ENCODE peak calls at places on chromosomes 5 and 9, in five cellular contexts. O is HEK293T, C is SK-N-SH, F is GM12878, G is HepG2. L is an unnamed sample.
A peak's percentile ranks its signal among the peaks of the same experiment; 100 is the strongest.

GRCh38 chr5:89313804-89314588 is 431.0 kb upstream of the MEF2C start:
- DNase-seq in O (no peak), C (no peak), F (peak; percentile 99), G (no peak), L (peak; percentile 61)

GRCh38 chr5:534006-534742 is 9.9 kb upstream of the SLC9A3 start:
- DNase-seq in O (no peak), C (no peak), F (no peak), G (no peak), L (no peak)

GRCh38 chr5:159811712-159812111 is 104.6 kb upstream of the ADRA1B start:
- DNase-seq in O (no peak), C (no peak), F (no peak), G (no peak), L (no peak)

GRCh38 chr5:91383956-91384300 is 811 bp upstream of the ARRDC3 start:
- DNase-seq in O (no peak), C (no peak), F (peak; percentile 25), G (peak; percentile 1), L (peak; percentile 55)

GRCh38 chr5:57466544-57466943 is 16.1 kb downstream of the ACTBL2 start:
- DNase-seq in O (no peak), C (peak; percentile 57), F (no peak), G (no peak), L (no peak)

GRCh38 chr5:156824800-156825199 is 25.3 kb upstream of the PPP1R2B start:
- DNase-seq in O (no peak), C (peak; percentile 23), F (no peak), G (peak; percentile 26), L (no peak)

GRCh38 chr5:115565233-115565632 is 20.7 kb upstream of the FEM1C start:
- DNase-seq in O (no peak), C (peak; percentile 24), F (no peak), G (no peak), L (no peak)

GRCh38 chr5:153402550-153402949 is 87.9 kb upstream of the GRIA1 start:
- DNase-seq in O (no peak), C (no peak), F (no peak), G (no peak), L (no peak)

GRCh38 chr5:156815988-156816599 is 34.0 kb upstream of the PPP1R2B start:
- DNase-seq in O (peak; percentile 29), C (peak; percentile 53), F (no peak), G (peak; percentile 14), L (peak; percentile 4)

GRCh38 chr5:138336952-138337684 is 948 bp upstream of the FAM53C start:
- DNase-seq in O (peak; percentile 74), C (peak; percentile 87), F (no peak), G (no peak), L (peak; percentile 94)

GRCh38 chr5:176497852-176498251 is 39.4 kb downstream of the RNF44 start:
- DNase-seq in O (no peak), C (no peak), F (no peak), G (no peak), L (no peak)

GRCh38 chr9:108258640-108259039 is 597.1 kb downstream of the ACTL7B start:
- DNase-seq in O (no peak), C (no peak), F (no peak), G (no peak), L (no peak)

GRCh38 chr5:127830157-127830556 is 127.0 kb downstream of the CCDC192 start:
- DNase-seq in O (no peak), C (no peak), F (no peak), G (no peak), L (no peak)

GRCh38 chr5:140877262-140877581 is 2.1 kb downstream of the PCDHA12 start:
- DNase-seq in O (no peak), C (no peak), F (no peak), G (no peak), L (no peak)

GRCh38 chr5:40754381-40755092 is 1.2 kb downstream of the TTC33 start:
- DNase-seq in O (no peak), C (no peak), F (no peak), G (no peak), L (peak; percentile 29)

GRCh38 chr5:111066261-111066938 is 5.1 kb upstream of the TSLP start:
- DNase-seq in O (no peak), C (no peak), F (no peak), G (no peak), L (no peak)

GRCh38 chr9:98962861-98963260 is 19.2 kb downstream of the COL15A1 start:
- DNase-seq in O (no peak), C (no peak), F (no peak), G (no peak), L (no peak)

DNA sequence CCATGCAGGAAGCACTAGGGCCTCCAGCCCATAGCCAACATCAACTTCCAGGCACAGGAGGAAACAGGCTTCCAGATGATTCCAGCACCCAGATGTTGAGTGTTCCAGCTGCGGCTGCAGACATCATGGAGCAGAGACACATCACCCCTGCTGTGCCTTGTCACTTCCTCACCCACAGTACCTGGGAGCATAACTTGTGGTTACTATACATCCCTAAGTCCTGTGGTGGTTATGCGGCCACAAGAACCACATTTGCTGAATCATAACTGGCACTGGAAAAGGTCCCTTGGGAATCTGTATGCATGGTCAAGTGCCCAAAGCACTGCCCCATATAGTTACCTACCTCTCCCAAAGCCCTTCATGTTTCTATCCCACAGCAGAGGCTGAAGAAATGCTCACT is 56.6 kb downstream of the WHRN start:
- DNase-seq in O (no peak), C (no peak), F (no peak), G (no peak), L (no peak)
- TF ChIP-seq FOXM1 in O (no peak), C (no peak), F (no peak), G (no peak), L (no peak)

GRCh38 chr9:95772320-95773060 is 103.0 kb upstream of the ERCC6L2 start:
- DNase-seq in O (peak; percentile 63), C (no peak), F (no peak), G (peak; percentile 49), L (no peak)
- TF ChIP-seq FOXM1 in O (no peak), C (no peak), F (no peak), G (no peak), L (no peak)

GRCh38 chr5:1723476-1723875 is 76.2 kb downstream of the MRPL36 start:
- DNase-seq in O (no peak), C (no peak), F (no peak), G (no peak), L (no peak)

GRCh38 chr5:1722877-1723276 is 76.8 kb downstream of the MRPL36 start:
- DNase-seq in O (no peak), C (no peak), F (no peak), G (no peak), L (no peak)

GRCh38 chr5:1725641-1726468 is 73.8 kb downstream of the MRPL36 start:
- DNase-seq in O (no peak), C (no peak), F (no peak), G (no peak), L (peak; percentile 52)

GRCh38 chr5:1724822-1725602 is 74.6 kb downstream of the MRPL36 start:
- DNase-seq in O (no peak), C (no peak), F (no peak), G (no peak), L (peak; percentile 62)

GRCh38 chr5:1723957-1724821 is 75.4 kb downstream of the MRPL36 start:
- DNase-seq in O (no peak), C (no peak), F (no peak), G (no peak), L (no peak)
- TF ChIP-seq FOXM1 in O (no peak), C (no peak), F (no peak), G (no peak), L (no peak)

GRCh38 chr5:150670275-150670960 is 9.4 kb downstream of the MYOZ3 start:
- DNase-seq in O (no peak), C (no peak), F (no peak), G (no peak), L (no peak)
- TF ChIP-seq FOXM1 in O (no peak), C (no peak), F (no peak), G (no peak), L (no peak)

DNA sequence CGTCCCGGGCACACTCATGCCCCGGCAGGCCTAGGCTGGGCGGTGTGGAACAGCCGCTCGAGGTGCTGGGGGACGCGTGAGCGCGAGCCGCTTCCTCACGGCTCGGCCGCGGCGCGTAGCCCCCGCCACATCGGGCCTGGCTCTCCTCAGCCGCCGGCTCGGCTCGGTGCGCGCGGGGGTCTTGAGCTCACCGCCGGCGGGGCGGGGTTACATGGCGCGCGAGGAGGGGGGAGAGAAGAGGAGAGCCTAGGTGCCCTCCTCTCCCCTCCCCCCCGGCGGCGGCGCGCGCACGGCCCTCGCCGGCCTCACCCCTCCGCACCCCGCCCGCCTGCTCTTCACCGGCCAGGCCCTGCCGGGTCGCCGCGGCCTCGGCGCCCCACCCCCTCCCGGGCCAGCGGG is 7.7 kb downstream of the RANBP6 start:
- DNase-seq in O (peak; percentile 53), C (peak; percentile 90), F (no peak), G (peak; percentile 54), L (peak; percentile 69)
- TF ChIP-seq FOXM1 in O (no peak), C (no peak), F (no peak), G (no peak), L (no peak)

DNA sequence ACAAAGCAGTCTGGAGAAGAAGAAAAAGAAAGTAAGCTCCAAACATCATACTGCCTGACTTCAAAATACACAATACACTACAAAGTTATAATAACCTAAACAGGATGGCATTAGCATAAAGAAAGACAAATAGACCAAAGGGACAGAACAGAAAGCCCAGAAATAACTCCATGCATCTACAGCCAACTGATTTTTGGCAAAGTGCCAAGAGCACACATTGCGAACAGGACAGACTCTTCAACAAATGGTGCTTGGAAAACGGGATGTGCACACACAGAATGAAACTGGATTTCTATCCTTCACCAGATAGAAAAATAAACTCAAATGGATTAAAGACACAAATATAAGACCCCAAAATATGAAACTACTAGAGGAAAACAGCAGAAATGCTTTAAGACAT is 66.6 kb upstream of the SPATA31E1 start:
- DNase-seq in O (no peak), C (no peak), F (no peak), G (no peak), L (no peak)
- TF ChIP-seq FOXM1 in O (no peak), C (no peak), F (no peak), G (no peak), L (no peak)

DNA sequence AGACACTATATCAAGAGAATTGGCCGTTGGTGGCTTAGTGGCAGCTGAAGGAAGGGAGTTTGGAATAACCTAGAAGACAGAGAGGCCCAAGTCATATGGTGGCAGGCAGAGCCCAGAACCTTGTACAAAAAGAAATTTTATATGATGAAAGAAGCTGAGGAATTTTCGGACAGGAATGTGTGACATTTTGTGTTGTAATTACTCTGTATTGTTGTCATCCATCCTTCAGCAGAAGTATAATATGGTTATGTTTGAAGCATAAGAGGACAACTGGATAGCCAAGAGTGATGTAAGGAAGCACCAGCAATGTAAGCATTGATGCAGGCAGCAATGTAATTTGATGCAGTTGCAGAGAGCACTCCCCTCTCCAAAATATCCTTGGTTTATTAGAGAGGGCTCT is 19.1 kb upstream of the SNX2 start:
- DNase-seq in O (no peak), C (no peak), F (no peak), G (no peak), L (no peak)
- TF ChIP-seq FOXM1 in O (no peak), C (no peak), F (no peak), G (no peak), L (no peak)

GRCh38 chr9:1979815-1980367 is 35.3 kb upstream of the SMARCA2 start:
- DNase-seq in O (no peak), C (no peak), F (peak; percentile 35), G (no peak), L (no peak)
- TF ChIP-seq FOXM1 in O (no peak), C (no peak), F (no peak), G (no peak), L (no peak)

GRCh38 chr5:173554989-173555705 is 61.3 kb downstream of the BOD1 start:
- DNase-seq in O (no peak), C (peak; percentile 31), F (no peak), G (peak; percentile 9), L (no peak)
- TF ChIP-seq FOXM1 in O (no peak), C (no peak), F (no peak), G (no peak), L (no peak)

GRCh38 chr5:96434201-96434645 is 1.2 kb upstream of the PCSK1 start:
- DNase-seq in O (peak; percentile 78), C (peak; percentile 52), F (no peak), G (peak; percentile 48), L (peak; percentile 59)
- TF ChIP-seq FOXM1 in O (no peak), C (no peak), F (no peak), G (no peak), L (no peak)

L was measured in K562.